ENCODE peak calls at places on chromosomes 4 and X, in four cellular contexts. K is H1, E is HCT116, M is K562. Z is an unnamed sample. For H4K20me1, the result is how much of the 10 kb centered on the place peaks cover.

GRCh38 chr4:169174247-169174646 is 96.5 kb downstream of the SH3RF1 start:
- DNase-seq in E (peak), M (no peak), K (no peak), Z (no peak)

GRCh38 chr4:40486534-40486933 is 143.1 kb downstream of the RBM47 start:
- DNase-seq in K (no peak), M (no peak), E (no peak), Z (no peak)

GRCh38 chr4:85474818-85475630 is at the start of gene ARHGAP24:
- DNase-seq in K (peak), M (peak), E (peak), Z (peak)

GRCh38 chr4:182897601-182898478 is 19.3 kb downstream of the DCTD start:
- DNase-seq in M (no peak), E (no peak), K (peak), Z (no peak)

GRCh38 chr4:17186916-17187315 is 288.5 kb upstream of the LDB2 start:
- DNase-seq in E (no peak), K (no peak), M (no peak), Z (no peak)

GRCh38 chr4:186728631-186729271 is 5.1 kb upstream of the FAT1 start:
- DNase-seq in K (no peak), M (no peak), E (peak), Z (no peak)

GRCh38 chr4:142696334-142697122 is 149.6 kb downstream of the INPP4B start:
- DNase-seq in E (no peak), M (no peak), K (no peak), Z (no peak)

GRCh38 chr4:185307136-185307950 is 88.4 kb downstream of the LRP2BP start:
- DNase-seq in M (no peak), E (no peak), K (no peak), Z (peak)

GRCh38 chr4:29571322-29571721 is 1148.8 kb upstream of the PCDH7 start:
- DNase-seq in K (no peak), M (no peak), E (no peak), Z (no peak)

GRCh38 chr4:88803600-88804096 is 106.0 kb upstream of the NAP1L5 start:
- DNase-seq in K (no peak), E (no peak), M (no peak), Z (peak)

GRCh38 chrX:73922856-73923429 is 359.9 kb downstream of the CHIC1 start:
- DNase-seq in K (no peak), E (no peak), M (no peak), Z (no peak)

GRCh38 chrX:134459683-134460004 is 321 bp upstream of the HPRT1 start:
- DNase-seq in E (no peak), K (no peak), M (no peak), Z (no peak)

GRCh38 chr4:54233697-54234496 is 4.8 kb downstream of the PDGFRA start:
- DNase-seq in M (peak), E (peak), K (peak), Z (no peak)

GRCh38 chr4:169906104-169906503 is 120.1 kb downstream of the MFAP3L start:
- DNase-seq in E (no peak), K (no peak), M (no peak), Z (no peak)

GRCh38 chr4:16157609-16158503 is 68.4 kb downstream of the TAPT1 start:
- DNase-seq in M (no peak), E (no peak), K (no peak), Z (no peak)

GRCh38 chr4:168682898-168683500 is 186.1 kb downstream of the PALLD start:
- DNase-seq in E (no peak), K (no peak), M (no peak), Z (peak)

GRCh38 chr4:7635435-7635834 is 200.7 kb upstream of the PSAPL1 start:
- DNase-seq in E (no peak), M (no peak), K (no peak), Z (no peak)

GRCh38 chr4:184384056-184384809 is 90.1 kb downstream of the IRF2 start:
- DNase-seq in K (no peak), E (no peak), M (no peak), Z (peak)

GRCh38 chr4:75895744-75896314 is 6.4 kb downstream of the PPEF2 start:
- DNase-seq in K (no peak), E (peak), M (peak), Z (no peak)

GRCh38 chr4:85910985-85911384 is 436.0 kb downstream of the ARHGAP24 start:
- DNase-seq in M (no peak), E (no peak), K (no peak), Z (no peak)

GRCh38 chrX:136268051-136269048 is 17.1 kb upstream of the MAP7D3 start:
- DNase-seq in K (no peak), M (peak), E (peak), Z (no peak)

GRCh38 chrX:17527932-17528331 is 152.9 kb downstream of the NHS start:
- DNase-seq in K (no peak), E (no peak), M (no peak), Z (no peak)

GRCh38 chr4:168585168-168586091 is 88.6 kb downstream of the PALLD start:
- DNase-seq in M (peak), K (peak), E (peak), Z (no peak)

GRCh38 chrX:41033299-41033698 is 51.9 kb upstream of the USP9X start:
- DNase-seq in M (peak), K (no peak), E (no peak), Z (no peak)

GRCh38 chr4:67083496-67083895 is 461.8 kb downstream of the CENPC start:
- DNase-seq in K (no peak), M (no peak), E (no peak), Z (no peak)

GRCh38 chr4:138835833-138836521 is 179.6 kb upstream of the NOCT start:
- DNase-seq in M (peak), K (no peak), E (no peak), Z (no peak)

DNA sequence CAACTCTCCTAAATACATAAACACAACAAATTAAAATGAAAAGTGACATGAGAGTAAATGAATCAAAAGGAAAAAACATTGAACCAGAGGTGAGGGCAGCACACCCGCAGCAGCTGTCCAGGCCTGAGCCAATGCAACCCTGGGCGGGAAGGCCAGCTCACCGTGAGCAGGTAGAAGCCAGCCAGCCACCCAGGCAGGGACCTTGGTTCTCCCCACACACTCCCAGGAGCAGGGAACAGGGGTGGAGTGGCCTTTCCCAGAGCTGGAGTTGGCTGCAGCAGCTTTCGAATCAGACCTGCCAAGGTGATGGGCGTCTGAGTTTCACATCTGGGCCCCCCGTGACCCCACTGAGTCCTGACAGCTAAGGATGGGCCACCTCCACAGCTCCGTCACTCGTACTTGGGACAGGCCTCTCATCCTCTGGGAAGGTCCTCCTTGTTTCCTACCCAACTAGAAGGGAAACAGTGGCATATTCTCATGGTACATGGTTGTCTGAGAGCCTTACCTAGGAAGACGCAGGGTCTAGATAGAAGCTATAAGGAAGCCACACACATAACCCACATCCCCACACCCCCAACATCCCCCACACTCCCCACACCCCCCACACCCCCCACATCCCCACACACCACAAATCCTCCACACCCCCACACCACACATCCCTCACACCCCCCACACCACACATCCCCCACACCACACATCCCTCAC is 172.2 kb downstream of the DCLK2 start:
- DNase-seq in M (no peak), K (no peak), E (no peak), Z (no peak)
- TF ChIP-seq EGR1 in M (no peak), K (no peak), E (no peak), Z (no peak)

GRCh38 chr4:73244941-73245601 is 13.5 kb downstream of the ANKRD17 start:
- DNase-seq in E (no peak), M (no peak), K (no peak), Z (no peak)
- H4K20me1 ChIP-seq in E (under half), M (under half), K (under half), Z (under half)

GRCh38 chr4:53151489-53151788 is 214.4 kb downstream of the SCFD2 start:
- DNase-seq in E (no peak), K (no peak), M (no peak), Z (no peak)
- TF ChIP-seq EGR1 in E (no peak), K (no peak), M (no peak), Z (no peak)

GRCh38 chr4:139959398-139959797 is 194.6 kb downstream of the MAML3 start:
- DNase-seq in M (no peak), K (no peak), E (no peak), Z (no peak)
- H4K20me1 ChIP-seq in M (under half), K (under half), E (under half), Z (under half)

DNA sequence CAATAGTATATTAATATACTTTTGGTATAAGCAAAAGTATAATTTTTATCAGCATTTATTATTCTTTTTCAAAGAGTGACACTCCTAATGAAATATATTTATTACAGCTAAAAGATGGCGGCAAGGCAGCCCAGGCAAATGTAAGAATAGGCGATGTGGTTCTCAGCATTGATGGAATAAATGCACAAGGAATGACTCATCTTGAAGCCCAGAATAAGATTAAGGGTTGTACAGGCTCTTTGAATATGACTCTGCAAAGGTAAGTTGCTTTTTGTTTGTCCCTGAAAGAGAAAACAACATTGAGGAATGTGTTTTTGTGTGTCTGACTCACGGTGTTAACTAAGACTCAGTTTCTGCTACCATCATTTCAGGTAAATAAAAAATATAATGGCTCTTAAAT is 71.9 kb downstream of the PDLIM5 start:
- DNase-seq in K (no peak), E (no peak), M (no peak), Z (no peak)
- TF ChIP-seq EGR1 in K (no peak), E (no peak), M (no peak), Z (no peak)

GRCh38 chr4:1299301-1299860 is 9.7 kb downstream of the MAEA start:
- DNase-seq in E (no peak), M (no peak), K (no peak), Z (no peak)
- H4K20me1 ChIP-seq in E (under half), M (under half), K (under half), Z (under half)

GRCh38 chrX:2317527-2318055 is 183.2 kb downstream of the DHRSX start:
- DNase-seq in E (no peak), K (no peak), M (peak), Z (no peak)

GRCh38 chrX:2321411-2321810 is 179.4 kb downstream of the DHRSX start:
- DNase-seq in K (no peak), E (no peak), M (no peak), Z (no peak)

GRCh38 chrX:2320089-2320488 is 180.7 kb downstream of the DHRSX start:
- DNase-seq in E (no peak), M (no peak), K (no peak), Z (no peak)

GRCh38 chrX:2318371-2318770 is 182.4 kb downstream of the DHRSX start:
- DNase-seq in K (no peak), E (no peak), M (no peak), Z (no peak)

GRCh38 chrX:2320580-2321327 is 180.0 kb downstream of the DHRSX start:
- DNase-seq in E (no peak), M (no peak), K (no peak), Z (no peak)
- TF ChIP-seq EGR1 in E (no peak), M (no peak), K (no peak), Z (no peak)

DNA sequence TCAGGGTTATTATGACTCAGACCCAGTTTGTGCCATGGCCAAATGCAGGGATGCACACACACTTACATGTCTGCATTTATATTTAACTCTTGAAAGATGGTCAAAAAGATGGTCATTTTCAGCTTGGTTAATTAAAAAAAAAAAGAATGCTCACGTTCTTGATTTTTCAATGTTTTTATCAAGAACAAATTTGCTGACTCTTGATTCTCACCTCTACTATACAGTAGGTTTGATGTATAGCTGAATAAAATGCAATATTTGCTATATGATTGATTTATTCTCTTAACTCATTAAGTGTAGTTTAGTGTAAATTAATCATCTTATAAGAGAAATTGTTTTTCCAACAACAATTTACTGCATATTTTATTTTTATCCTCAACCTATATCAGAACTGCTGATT is 160.4 kb downstream of the SLIT2 start:
- DNase-seq in K (no peak), M (no peak), E (no peak), Z (no peak)
- H4K20me1 ChIP-seq in K (under half), M (under half), E (under half), Z (under half)

GRCh38 chr4:153916273-153916755 is 127.4 kb upstream of the SFRP2 start:
- DNase-seq in M (no peak), K (no peak), E (no peak), Z (peak)
- TF ChIP-seq EGR1 in M (no peak), K (no peak), E (no peak), Z (no peak)